ENCODE peak calls at places on chromosomes 4 and X, in six cellular contexts. T is fibroblast of the conjunctiva; S is HuH-7.5; H is colonic mucosa; C is HTR-8/SVneo; M is activated CD4-positive, alpha-beta T cell treated with anti-CD3 and anti-CD28 coated beads for 1 hour. W is an unnamed sample.

GRCh38 chr4:140098481-140099132 is 55.4 kb downstream of the MAML3 start:
- DNase-seq in T (no peak), S (no peak), H (no peak), C (no peak), M (no peak), W (no peak)

GRCh38 chr4:14445882-14446281 is 556.4 kb upstream of the CPEB2 start:
- DNase-seq in T (no peak), S (no peak), H (no peak), C (no peak), M (no peak), W (no peak)

GRCh38 chr4:185309770-185310169 is 86.0 kb downstream of the LRP2BP start:
- DNase-seq in T (no peak), S (no peak), H (no peak), C (no peak), M (no peak), W (no peak)

GRCh38 chr4:165415910-165416309 is 37.1 kb downstream of the CPE start:
- DNase-seq in T (no peak), S (no peak), H (no peak), C (no peak), M (no peak), W (no peak)

GRCh38 chr4:121127100-121127499 is 37.0 kb downstream of the TNIP3 start:
- DNase-seq in T (no peak), S (no peak), H (no peak), C (no peak), M (no peak), W (no peak)

GRCh38 chr4:169925678-169926077 is 100.5 kb downstream of the MFAP3L start:
- DNase-seq in T (no peak), S (no peak), H (no peak), C (no peak), M (no peak), W (no peak)

GRCh38 chrX:119605398-119605738 is 856 bp downstream of the NKRF start:
- DNase-seq in T (no peak), S (peak; percentile 15), H (peak; percentile 47), C (no peak), M (no peak), W (no peak)

GRCh38 chr4:6074723-6075122 is 56.5 kb upstream of the C4orf50 start:
- DNase-seq in T (no peak), S (no peak), H (no peak), C (no peak), M (no peak), W (no peak)

GRCh38 chr4:2788532-2789103 is 4.3 kb upstream of the SH3BP2 start:
- DNase-seq in T (no peak), S (no peak), H (peak; percentile 21), C (no peak), M (no peak), W (no peak)

GRCh38 chrX:55326985-55327384 is 62.3 kb upstream of the PAGE3 start:
- DNase-seq in T (no peak), S (no peak), H (peak; percentile 44), C (no peak), M (no peak), W (no peak)

GRCh38 chrX:150361070-150361776 is 1.9 kb upstream of the MAMLD1 start:
- DNase-seq in T (no peak), S (no peak), H (no peak), C (no peak), M (no peak), W (no peak)

GRCh38 chrX:40003982-40004535 is 93.7 kb downstream of the BCOR start:
- DNase-seq in T (no peak), S (no peak), H (no peak), C (no peak), M (no peak), W (no peak)

GRCh38 chr4:61521451-61521850 is 321.3 kb downstream of the ADGRL3 start:
- DNase-seq in T (no peak), S (no peak), H (no peak), C (no peak), M (no peak), W (no peak)

GRCh38 chrX:16695079-16695676 is 17.3 kb downstream of the CTPS2 start:
- DNase-seq in T (peak; percentile 31), S (no peak), H (peak; percentile 70), C (peak; percentile 54), M (peak; percentile 30), W (no peak)

GRCh38 chr4:186765138-186765537 is 41.5 kb upstream of the FAT1 start:
- DNase-seq in T (peak; percentile 31), S (no peak), H (peak; percentile 82), C (no peak), M (no peak), W (no peak)